ENCODE peak calls at places on chromosomes 4 and X, in four cellular contexts. M is upper lobe of right lung, D is lung, J is pancreas. N is an unnamed sample. For H3K9me3, the result is how much of the 10 kb centered on the place peaks cover.

GRCh38 chrX:119512145-119512800 is 44.0 kb downstream of the SLC25A5 start:
- DNase-seq in D (peak), M (peak), J (peak), N (no peak)

GRCh38 chrX:52271212-52271611 is 86.5 kb downstream of the MAGED4 start:
- DNase-seq in M (no peak), J (no peak), D (no peak), N (no peak)

GRCh38 chrX:153600032-153600373 is 1.1 kb upstream of the CCNQ start:
- DNase-seq in D (no peak), M (no peak), J (no peak), N (peak)

GRCh38 chr4:138821321-138821720 is 194.3 kb upstream of the NOCT start:
- DNase-seq in J (no peak), M (no peak), D (no peak), N (no peak)

GRCh38 chr4:125225806-125226205 is 88.9 kb upstream of the FAT4 start:
- DNase-seq in J (no peak), D (no peak), M (no peak), N (no peak)

GRCh38 chr4:145507636-145508035 is 26.0 kb downstream of the SMAD1 start:
- DNase-seq in M (no peak), D (no peak), J (no peak), N (no peak)

GRCh38 chr4:24507439-24507838 is 76.9 kb downstream of the DHX15 start:
- DNase-seq in J (no peak), M (no peak), D (no peak), N (no peak)

GRCh38 chr4:159158989-159159388 is 56.1 kb downstream of the RAPGEF2 start:
- DNase-seq in D (no peak), J (no peak), M (no peak), N (no peak)

GRCh38 chr4:83974111-83974789 is 438.3 kb downstream of the GPAT3 start:
- DNase-seq in J (no peak), D (no peak), M (no peak), N (no peak)

GRCh38 chr4:41360911-41361830 is 104.4 kb downstream of the UCHL1 start:
- DNase-seq in D (peak), M (peak), J (peak), N (peak)

GRCh38 chrX:65731684-65732289 is 64.3 kb downstream of the MSN start:
- DNase-seq in M (no peak), D (no peak), J (no peak), N (no peak)

GRCh38 chr4:40846556-40846955 is 96.8 kb downstream of the NSUN7 start:
- DNase-seq in D (no peak), M (no peak), J (no peak), N (no peak)

GRCh38 chrX:69501433-69501832 is 2.7 kb upstream of the NALF2 start:
- DNase-seq in M (no peak), D (peak), J (peak), N (no peak)

GRCh38 chrX:47745386-47745785 is 86.4 kb upstream of the UXT start:
- DNase-seq in D (no peak), M (no peak), J (no peak), N (no peak)

DNA sequence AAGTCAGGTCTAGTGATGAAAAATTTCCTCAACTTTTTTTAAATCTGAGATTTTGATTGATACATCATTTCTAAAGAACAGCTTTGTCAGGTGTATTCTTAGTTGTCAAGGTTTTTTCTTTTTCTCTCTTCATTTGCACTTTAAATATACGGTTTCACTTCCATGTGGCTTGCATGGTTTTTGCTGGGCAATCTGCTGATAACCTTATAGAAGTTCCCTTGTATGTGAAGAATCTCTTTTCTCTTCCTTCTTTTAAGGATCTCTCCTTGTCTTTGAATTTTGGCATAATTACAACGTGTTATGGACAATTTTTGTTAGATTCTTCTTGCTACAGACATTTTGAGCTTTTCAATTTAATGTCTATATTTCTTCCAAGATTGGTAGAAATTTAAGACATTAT is 76.4 kb downstream of the ZNF721 start:
- DNase-seq in M (no peak), J (no peak), D (no peak), N (no peak)
- H3K9me3 ChIP-seq in M (half or more), J (under half), D (under half), N (half or more)

GRCh38 chr4:87524456-87524855 is 4.7 kb downstream of the SPARCL1 start:
- DNase-seq in J (no peak), D (no peak), M (no peak), N (no peak)

GRCh38 chr4:87525636-87526035 is 3.5 kb downstream of the SPARCL1 start:
- DNase-seq in M (no peak), J (no peak), D (no peak), N (no peak)

GRCh38 chr4:87516683-87517082 is 12.5 kb downstream of the SPARCL1 start:
- DNase-seq in D (no peak), M (no peak), J (no peak), N (no peak)

GRCh38 chr4:87523307-87523706 is 5.9 kb downstream of the SPARCL1 start:
- DNase-seq in M (no peak), J (no peak), D (no peak), N (no peak)

GRCh38 chr4:87521757-87522374 is 7.3 kb downstream of the SPARCL1 start:
- DNase-seq in J (no peak), M (no peak), D (no peak), N (no peak)
- H3K27ac ChIP-seq in J (no peak), M (peak), D (peak), N (peak)

GRCh38 chrX:132231587-132231986 is 12.3 kb upstream of the RAP2C start:
- DNase-seq in D (no peak), J (no peak), M (no peak), N (no peak)

GRCh38 chrX:132227383-132228112 is 8.3 kb upstream of the RAP2C start:
- DNase-seq in D (no peak), J (no peak), M (no peak), N (no peak)

GRCh38 chrX:132226169-132226568 is 6.9 kb upstream of the RAP2C start:
- DNase-seq in D (no peak), J (no peak), M (no peak), N (no peak)
- TF ChIP-seq CTCF in D (no peak), J (no peak), M (peak), N (peak)

GRCh38 chrX:40009890-40010289 is 87.9 kb downstream of the BCOR start:
- DNase-seq in D (no peak), M (no peak), J (no peak), N (no peak)

GRCh38 chrX:40011483-40012038 is 86.2 kb downstream of the BCOR start:
- DNase-seq in D (no peak), M (no peak), J (no peak), N (no peak)

GRCh38 chrX:40010550-40011364 is 87.0 kb downstream of the BCOR start:
- DNase-seq in D (no peak), J (no peak), M (no peak), N (peak)

GRCh38 chrX:40012800-40013682 is 84.7 kb downstream of the BCOR start:
- DNase-seq in M (peak), J (peak), D (peak), N (peak)

DNA sequence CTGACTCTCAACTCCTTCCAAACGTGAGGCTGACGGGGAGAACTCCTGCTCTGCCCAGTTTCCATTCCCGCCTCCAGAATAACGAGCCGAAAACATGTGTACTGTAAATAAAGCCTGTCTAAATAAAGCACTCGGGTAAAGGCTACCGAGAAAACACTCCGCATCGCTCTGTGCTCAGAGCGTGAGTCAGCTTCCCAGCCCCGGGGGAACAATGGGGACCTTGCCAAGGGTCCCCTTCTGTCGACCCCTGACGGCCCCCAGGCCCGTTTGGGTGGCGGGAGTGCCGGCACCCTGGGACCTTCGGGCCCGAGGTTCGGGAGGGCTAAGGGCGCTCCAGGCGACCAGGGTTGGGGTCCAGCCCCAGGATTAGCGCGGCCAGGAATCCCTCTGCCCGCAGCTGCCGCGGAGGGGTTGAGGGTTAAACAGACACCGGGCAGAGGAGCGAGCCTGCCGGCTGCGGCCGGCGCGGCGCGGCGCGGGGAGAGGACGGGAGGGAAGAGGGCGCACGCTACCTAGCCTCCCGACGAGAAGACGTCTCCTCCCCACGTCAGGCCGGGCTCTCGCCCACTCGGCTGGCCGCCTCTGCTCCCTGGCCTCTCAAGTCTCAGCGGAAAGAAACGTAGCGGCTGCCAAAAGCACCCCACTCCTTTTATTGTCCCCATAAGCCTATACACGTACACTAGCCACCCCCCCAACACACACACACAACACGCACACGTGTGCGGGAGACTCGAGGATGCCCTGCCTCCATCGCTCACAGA is 85.5 kb downstream of the BCOR start:
- DNase-seq in D (no peak), J (no peak), M (peak), N (peak)
- H3K9me3 ChIP-seq in D (under half), J (under half), M (under half), N (under half)

DNA sequence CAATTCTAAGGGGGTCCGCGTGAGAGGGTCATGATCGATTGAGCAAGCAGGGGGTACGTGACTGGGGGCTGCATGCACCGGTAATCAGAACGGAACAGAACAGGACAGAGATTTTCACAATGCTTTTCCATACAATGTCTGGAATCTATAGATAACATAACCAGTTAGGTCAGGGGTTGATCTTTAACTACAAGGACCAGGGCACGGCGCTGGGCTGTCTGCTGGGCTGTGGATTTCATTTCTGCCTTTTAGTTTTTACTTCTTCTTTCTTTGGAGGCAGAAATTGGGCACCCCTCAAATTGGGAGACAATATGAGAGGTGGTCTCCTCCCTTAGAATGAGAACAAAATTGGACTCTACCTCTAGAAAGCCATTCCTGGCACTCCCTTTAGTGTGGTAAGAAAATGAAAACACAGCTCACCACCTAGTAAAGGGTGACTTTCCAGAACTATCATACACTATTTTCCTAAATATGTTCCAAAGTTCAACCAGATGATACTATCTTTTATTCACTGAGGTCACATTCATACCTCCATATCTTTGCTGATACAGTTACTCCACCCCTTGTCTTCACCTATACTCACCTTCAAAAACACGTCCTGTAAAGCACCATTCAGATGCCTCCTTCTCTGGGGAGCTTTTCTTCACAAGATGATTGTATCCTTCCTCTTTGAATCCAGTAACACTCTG is 1058.3 kb upstream of the SLIT2 start:
- DNase-seq in D (no peak), M (no peak), J (no peak), N (no peak)
- H3K27ac ChIP-seq in D (no peak), M (no peak), J (no peak), N (no peak)

GRCh38 chr4:38055566-38055965 is 95.4 kb downstream of the PTTG2 start:
- DNase-seq in J (no peak), M (no peak), D (no peak), N (no peak)
- TF ChIP-seq CTCF in J (no peak), M (no peak), D (no peak), N (no peak)

DNA sequence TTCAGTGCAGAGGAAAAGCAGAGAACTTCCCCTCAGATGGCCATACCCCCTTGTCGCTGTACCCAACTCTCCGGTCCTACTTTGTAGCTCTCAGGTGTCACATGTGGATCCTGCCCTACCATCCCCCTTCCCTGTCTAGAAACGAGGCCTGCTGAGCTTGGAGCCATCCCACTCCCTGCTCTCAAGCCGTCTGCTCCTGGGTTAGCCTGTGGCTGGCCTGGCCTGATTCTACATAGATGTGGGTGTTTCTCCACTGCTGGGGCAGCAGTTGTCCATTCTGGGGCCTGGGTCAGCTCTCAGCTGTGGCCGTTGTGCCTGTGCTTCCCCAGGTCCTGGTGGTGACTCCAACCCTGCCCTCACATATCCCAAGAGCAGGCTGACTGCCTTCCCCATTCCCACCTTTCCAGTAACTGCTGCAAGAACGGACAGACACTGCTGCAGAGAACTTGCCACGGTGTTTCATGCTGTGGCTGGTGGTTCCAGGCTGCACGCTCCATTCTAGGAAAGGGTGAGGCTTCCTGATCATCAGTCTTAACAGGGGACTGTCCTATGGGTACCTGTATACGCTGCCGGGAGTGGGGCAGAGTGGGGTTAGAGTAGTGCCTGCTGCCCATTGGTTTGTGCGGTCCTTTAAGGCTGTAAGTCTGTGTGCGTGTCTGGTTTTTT is 3.6 kb downstream of the IL9R start:
- DNase-seq in M (no peak), J (no peak), D (no peak), N (peak)
- H3K9me3 ChIP-seq in M (under half), J (under half), D (under half), N (under half)

GRCh38 chrX:15750611-15751159 is 12.6 kb downstream of the CA5B start:
- DNase-seq in M (no peak), D (no peak), J (no peak), N (no peak)
- H3K27ac ChIP-seq in M (peak), D (no peak), J (peak), N (peak)